ENCODE peak calls at places on chromosomes 16 and 17, in eight cellular contexts. I is ACHN; F is psoas muscle; U is HT1080; N is fibroblast of lung; J is CD8-positive, alpha-beta T cell; Q is KG1; W is HFFc6. E is an unnamed sample.

GRCh38 chr16:30724641-30725464 is 23.4 kb upstream of the PHKG2 start:
- DNase-seq in F (no peak), Q (no peak), N (no peak), W (no peak), U (no peak), I (no peak), J (no peak), E (no peak)

GRCh38 chr16:54059319-54059718 is 227.3 kb downstream of the IRX3 start:
- DNase-seq in I (no peak), U (no peak), N (no peak), Q (no peak), F (no peak), J (no peak), W (no peak), E (no peak)

GRCh38 chr17:54544239-54544638 is 356.4 kb upstream of the TOM1L1 start:
- DNase-seq in N (no peak), F (no peak), W (no peak), Q (no peak), J (no peak), I (no peak), U (peak), E (no peak)

GRCh38 chr17:77963441-77963840 is 4.9 kb downstream of the TNRC6C start:
- DNase-seq in F (no peak), N (peak), W (peak), I (peak), U (peak), J (peak), Q (peak), E (peak)

GRCh38 chr17:17053446-17054379 is 11.5 kb downstream of the MPRIP start:
- DNase-seq in J (no peak), N (no peak), I (no peak), Q (no peak), F (no peak), W (no peak), U (no peak), E (no peak)

GRCh38 chr17:43020030-43020621 is 2.1 kb downstream of the VAT1 start:
- DNase-seq in U (no peak), W (no peak), J (no peak), N (no peak), Q (no peak), F (no peak), I (no peak), E (no peak)

GRCh38 chr17:21510686-21511367 is 134.7 kb downstream of the KCNJ12 start:
- DNase-seq in W (no peak), I (no peak), F (no peak), J (no peak), N (no peak), Q (no peak), U (no peak), E (no peak)

GRCh38 chr16:14475370-14476139 is 154.5 kb downstream of the PARN start:
- DNase-seq in W (no peak), U (peak), Q (no peak), I (no peak), N (peak), J (no peak), F (no peak), E (no peak)

GRCh38 chr17:51422634-51423033 is 162.3 kb downstream of the UTP18 start:
- DNase-seq in W (no peak), I (no peak), U (peak), F (no peak), J (no peak), N (no peak), Q (no peak), E (no peak)

GRCh38 chr17:57158296-57158695 is 73.2 kb downstream of the AKAP1 start:
- DNase-seq in U (no peak), Q (no peak), W (no peak), N (peak), I (no peak), F (no peak), J (no peak), E (no peak)

GRCh38 chr16:85220125-85220839 is 108.0 kb upstream of the CIBAR2 start:
- DNase-seq in Q (no peak), W (peak), F (peak), U (peak), J (no peak), I (no peak), N (peak), E (peak)

GRCh38 chr17:38906429-38907172 is 18.8 kb upstream of the LASP1NB start:
- DNase-seq in F (peak), J (no peak), W (no peak), N (no peak), U (no peak), I (no peak), Q (no peak), E (no peak)

GRCh38 chr17:57442401-57442823 is 186.1 kb downstream of the MSI2 start:
- DNase-seq in Q (no peak), N (peak), J (no peak), W (no peak), I (no peak), F (no peak), U (no peak), E (no peak)

GRCh38 chr16:21565816-21566669 is 33.3 kb upstream of the METTL9 start:
- DNase-seq in W (no peak), N (no peak), I (no peak), U (no peak), J (no peak), Q (peak), F (no peak), E (peak)

GRCh38 chr17:29102741-29103181 is 59.8 kb downstream of the PIPOX start:
- DNase-seq in I (no peak), W (no peak), F (peak), Q (no peak), N (peak), U (peak), J (no peak), E (peak)

GRCh38 chr16:57773680-57774295 is 28.5 kb downstream of the KIFC3 start:
- DNase-seq in Q (no peak), J (no peak), I (no peak), U (peak), W (no peak), N (peak), F (no peak), E (peak)

GRCh38 chr17:50551884-50552283 is 4.9 kb downstream of the SPATA20 start:
- DNase-seq in J (no peak), W (no peak), F (no peak), I (no peak), N (no peak), Q (no peak), U (no peak), E (no peak)

E was measured in renal cortical epithelial cell.